ENCODE peak calls at places on chromosomes 16 and 17, in four cellular contexts. One of them, this sample, is unnamed.

GRCh38 chr16:79298476-79299153 is 301.9 kb downstream of the MAF start:
- DNase-seq in endodermal cell: peak
- DNase-seq in epithelial cell of esophagus: no peak
- DNase-seq in choroid plexus epithelial cell: no peak
- DNase-seq in this sample: no peak

GRCh38 chr16:48381201-48381600 is 4.0 kb downstream of the SIAH1 start:
- DNase-seq in endodermal cell: no peak
- DNase-seq in epithelial cell of esophagus: no peak
- DNase-seq in choroid plexus epithelial cell: peak
- DNase-seq in this sample: no peak

GRCh38 chr16:49854227-49855203 is 1.4 kb downstream of the ZNF423 start:
- DNase-seq in endodermal cell: peak
- DNase-seq in epithelial cell of esophagus: no peak
- DNase-seq in choroid plexus epithelial cell: no peak
- DNase-seq in this sample: no peak

GRCh38 chr16:81265658-81266451 is 27.4 kb downstream of the BCO1 start:
- DNase-seq in endodermal cell: no peak
- DNase-seq in epithelial cell of esophagus: no peak
- DNase-seq in choroid plexus epithelial cell: peak
- DNase-seq in this sample: no peak

GRCh38 chr16:30340621-30341020 is 14.5 kb downstream of the CD2BP2 start:
- DNase-seq in endodermal cell: no peak
- DNase-seq in epithelial cell of esophagus: no peak
- DNase-seq in choroid plexus epithelial cell: no peak
- DNase-seq in this sample: no peak

GRCh38 chr16:1094124-1094479 is 1.9 kb downstream of the C1QTNF8 start:
- DNase-seq in endodermal cell: no peak
- DNase-seq in epithelial cell of esophagus: no peak
- DNase-seq in choroid plexus epithelial cell: no peak
- DNase-seq in this sample: no peak

GRCh38 chr16:85463228-85463611 is 149.9 kb upstream of the GSE1 start:
- DNase-seq in endodermal cell: peak
- DNase-seq in epithelial cell of esophagus: no peak
- DNase-seq in choroid plexus epithelial cell: no peak
- DNase-seq in this sample: no peak

GRCh38 chr17:8468109-8468508 is 32.4 kb downstream of the NDEL1 start:
- DNase-seq in endodermal cell: no peak
- DNase-seq in epithelial cell of esophagus: no peak
- DNase-seq in choroid plexus epithelial cell: no peak
- DNase-seq in this sample: no peak

GRCh38 chr17:77264617-77265230 is 124.0 kb downstream of the SEC14L1 start:
- DNase-seq in endodermal cell: peak
- DNase-seq in epithelial cell of esophagus: no peak
- DNase-seq in choroid plexus epithelial cell: no peak
- DNase-seq in this sample: no peak

GRCh38 chr16:74141015-74141414 is 155.6 kb upstream of the PSMD7 start:
- DNase-seq in endodermal cell: no peak
- DNase-seq in epithelial cell of esophagus: no peak
- DNase-seq in choroid plexus epithelial cell: no peak
- DNase-seq in this sample: no peak

GRCh38 chr16:90004577-90004976 is 14.7 kb downstream of the DBNDD1 start:
- DNase-seq in endodermal cell: no peak
- DNase-seq in epithelial cell of esophagus: no peak
- DNase-seq in choroid plexus epithelial cell: no peak
- DNase-seq in this sample: no peak

GRCh38 chr16:20803192-20803560 is 3.1 kb downstream of the ERI2 start:
- DNase-seq in endodermal cell: no peak
- DNase-seq in epithelial cell of esophagus: no peak
- DNase-seq in choroid plexus epithelial cell: no peak
- DNase-seq in this sample: no peak

GRCh38 chr17:74736423-74737298 is at the start of gene RAB37:
- DNase-seq in endodermal cell: peak
- DNase-seq in epithelial cell of esophagus: no peak
- DNase-seq in choroid plexus epithelial cell: no peak
- DNase-seq in this sample: peak
- TF ChIP-seq CTCF in endodermal cell: peak
- TF ChIP-seq CTCF in epithelial cell of esophagus: no peak
- TF ChIP-seq CTCF in choroid plexus epithelial cell: peak
- TF ChIP-seq CTCF in this sample: peak

GRCh38 chr16:67868290-67868689 is 4.6 kb upstream of the EDC4 start:
- DNase-seq in endodermal cell: no peak
- DNase-seq in epithelial cell of esophagus: no peak
- DNase-seq in choroid plexus epithelial cell: no peak
- DNase-seq in this sample: no peak

GRCh38 chr16:67864594-67864993 is 8.3 kb upstream of the EDC4 start:
- DNase-seq in endodermal cell: peak
- DNase-seq in epithelial cell of esophagus: no peak
- DNase-seq in choroid plexus epithelial cell: no peak
- DNase-seq in this sample: no peak

GRCh38 chr16:67861877-67862276 is 11.0 kb upstream of the EDC4 start:
- DNase-seq in endodermal cell: no peak
- DNase-seq in epithelial cell of esophagus: no peak
- DNase-seq in choroid plexus epithelial cell: no peak
- DNase-seq in this sample: no peak

GRCh38 chr16:67862623-67863583 is 9.9 kb upstream of the EDC4 start:
- DNase-seq in endodermal cell: no peak
- DNase-seq in epithelial cell of esophagus: peak
- DNase-seq in choroid plexus epithelial cell: peak
- DNase-seq in this sample: no peak

DNA sequence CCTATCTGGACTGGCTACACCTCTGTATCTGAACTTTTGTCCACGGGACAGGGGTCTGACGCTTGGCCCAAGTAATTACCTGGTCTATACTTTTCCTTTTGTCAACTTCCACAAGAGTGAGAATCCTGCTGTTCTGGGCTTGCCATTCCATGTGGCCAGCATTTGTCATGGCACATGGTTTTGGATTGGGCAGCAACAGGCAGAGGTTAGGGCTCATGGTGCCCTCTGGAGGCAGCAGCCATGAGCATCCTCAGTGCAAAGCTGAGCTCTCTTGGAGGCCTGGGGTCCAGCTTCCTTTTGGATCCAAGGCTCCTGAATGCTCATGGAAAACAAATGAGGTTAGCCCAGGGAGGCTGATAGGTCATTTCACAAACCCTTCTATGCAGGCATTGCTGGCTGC is 7.5 kb upstream of the EDC4 start:
- DNase-seq in endodermal cell: peak
- DNase-seq in epithelial cell of esophagus: peak
- DNase-seq in choroid plexus epithelial cell: peak
- DNase-seq in this sample: no peak
- TF ChIP-seq CTCF in endodermal cell: peak
- TF ChIP-seq CTCF in epithelial cell of esophagus: peak
- TF ChIP-seq CTCF in choroid plexus epithelial cell: peak
- TF ChIP-seq CTCF in this sample: no peak

DNA sequence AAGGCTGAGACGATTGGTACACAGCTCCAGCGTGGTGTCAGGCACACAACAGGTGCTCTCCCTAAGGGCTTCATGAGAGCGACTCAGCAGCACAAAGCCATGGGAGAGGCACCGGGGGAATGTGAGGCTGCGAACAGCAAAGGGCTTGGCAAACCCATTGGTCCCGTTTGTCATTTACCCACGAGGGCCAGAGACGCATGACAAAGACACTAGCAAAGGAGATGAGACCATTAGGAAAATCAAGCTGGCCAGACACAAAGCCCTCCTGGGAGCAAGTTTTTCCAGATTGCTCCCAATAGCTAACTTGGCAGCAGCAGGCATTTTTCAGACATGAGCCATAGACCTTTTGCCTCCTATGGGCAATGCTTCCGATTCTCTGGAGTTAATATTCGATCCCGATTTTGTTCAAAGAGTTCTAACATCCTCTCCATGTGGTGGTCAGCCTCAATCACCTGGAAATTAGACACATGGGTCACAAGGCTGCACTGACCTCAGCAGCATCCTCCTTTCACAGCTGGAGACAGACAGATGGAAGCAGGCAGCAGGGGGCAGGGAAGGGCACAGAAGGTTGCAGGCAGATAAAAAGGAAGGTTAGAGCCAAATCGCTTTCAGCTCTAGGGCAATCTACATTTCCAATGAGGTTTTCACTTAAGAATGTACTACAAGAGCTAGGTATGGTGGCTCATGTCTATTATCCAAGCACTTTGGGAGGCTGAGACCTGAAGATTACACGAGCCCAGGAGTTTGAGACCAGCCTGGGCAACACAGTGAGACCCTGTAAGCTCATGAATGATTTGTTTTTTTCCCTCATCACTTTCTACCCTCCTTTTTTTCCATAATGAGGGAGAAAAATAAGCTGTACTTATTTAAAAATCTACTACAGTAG is 38.1 kb downstream of the TK2 start:
- DNase-seq in endodermal cell: peak
- DNase-seq in epithelial cell of esophagus: peak
- DNase-seq in choroid plexus epithelial cell: peak
- DNase-seq in this sample: no peak
- TF ChIP-seq CTCF in endodermal cell: peak
- TF ChIP-seq CTCF in epithelial cell of esophagus: peak
- TF ChIP-seq CTCF in choroid plexus epithelial cell: peak
- TF ChIP-seq CTCF in this sample: no peak

DNA sequence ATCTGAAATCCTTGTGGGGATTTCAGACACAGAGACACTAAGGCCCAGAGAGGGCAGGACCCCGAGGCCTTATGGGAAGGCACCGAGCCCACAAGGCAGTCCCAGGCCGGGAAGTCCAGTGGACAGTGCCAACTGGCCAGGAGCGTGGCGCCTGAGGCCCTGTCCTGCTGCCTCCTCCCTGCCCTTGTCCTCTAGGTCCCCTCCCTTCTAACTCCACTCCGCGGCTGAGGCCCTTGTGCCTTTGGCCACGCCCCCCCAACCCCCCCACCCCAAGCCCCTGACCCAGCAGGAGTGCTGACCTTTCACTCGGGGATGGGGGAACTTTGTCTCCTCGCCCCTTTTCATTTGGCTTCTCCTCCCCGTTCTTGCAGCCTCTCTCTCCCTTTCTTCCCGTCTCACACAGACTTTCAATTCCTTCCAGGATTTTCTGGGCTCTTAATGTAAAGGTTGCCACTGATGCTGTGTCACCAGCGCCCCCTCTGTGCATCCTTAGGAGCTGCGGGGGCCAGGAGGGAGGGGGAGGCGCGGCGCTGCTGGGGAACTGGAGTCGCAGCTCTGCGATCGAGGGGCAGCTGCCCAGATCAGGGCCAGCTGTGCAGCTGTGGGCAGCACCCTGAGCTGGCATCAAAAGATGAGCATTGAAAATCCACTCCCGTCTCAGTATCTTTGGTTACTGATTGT is 29.1 kb downstream of the CRHR1 start:
- DNase-seq in endodermal cell: peak
- DNase-seq in epithelial cell of esophagus: peak
- DNase-seq in choroid plexus epithelial cell: peak
- DNase-seq in this sample: no peak
- TF ChIP-seq CTCF in endodermal cell: peak
- TF ChIP-seq CTCF in epithelial cell of esophagus: no peak
- TF ChIP-seq CTCF in choroid plexus epithelial cell: peak
- TF ChIP-seq CTCF in this sample: no peak

GRCh38 chr17:41734949-41735313 is 488 bp upstream of the HAP1 start:
- DNase-seq in endodermal cell: no peak
- DNase-seq in epithelial cell of esophagus: no peak
- DNase-seq in choroid plexus epithelial cell: no peak
- DNase-seq in this sample: no peak
- TF ChIP-seq CTCF in endodermal cell: no peak
- TF ChIP-seq CTCF in epithelial cell of esophagus: no peak
- TF ChIP-seq CTCF in choroid plexus epithelial cell: no peak
- TF ChIP-seq CTCF in this sample: no peak

GRCh38 chr17:32610027-32610650 is 123.3 kb downstream of the CDK5R1 start:
- DNase-seq in endodermal cell: peak
- DNase-seq in epithelial cell of esophagus: no peak
- DNase-seq in choroid plexus epithelial cell: no peak
- DNase-seq in this sample: no peak

GRCh38 chr17:32608267-32608666 is 121.5 kb downstream of the CDK5R1 start:
- DNase-seq in endodermal cell: no peak
- DNase-seq in epithelial cell of esophagus: no peak
- DNase-seq in choroid plexus epithelial cell: no peak
- DNase-seq in this sample: no peak

GRCh38 chr17:32604966-32605365 is 118.2 kb downstream of the CDK5R1 start:
- DNase-seq in endodermal cell: no peak
- DNase-seq in epithelial cell of esophagus: no peak
- DNase-seq in choroid plexus epithelial cell: no peak
- DNase-seq in this sample: no peak

GRCh38 chr17:32610943-32611342 is 124.2 kb downstream of the CDK5R1 start:
- DNase-seq in endodermal cell: no peak
- DNase-seq in epithelial cell of esophagus: no peak
- DNase-seq in choroid plexus epithelial cell: no peak
- DNase-seq in this sample: no peak

GRCh38 chr17:32609085-32609484 is 122.3 kb downstream of the CDK5R1 start:
- DNase-seq in endodermal cell: no peak
- DNase-seq in epithelial cell of esophagus: peak
- DNase-seq in choroid plexus epithelial cell: peak
- DNase-seq in this sample: peak
- TF ChIP-seq CTCF in endodermal cell: peak
- TF ChIP-seq CTCF in epithelial cell of esophagus: peak
- TF ChIP-seq CTCF in choroid plexus epithelial cell: peak
- TF ChIP-seq CTCF in this sample: peak

GRCh38 chr17:65918450-65918849 is 273.5 kb downstream of the CEP112 start:
- DNase-seq in endodermal cell: no peak
- DNase-seq in epithelial cell of esophagus: no peak
- DNase-seq in choroid plexus epithelial cell: no peak
- DNase-seq in this sample: no peak

GRCh38 chr17:65916425-65916824 is 275.5 kb downstream of the CEP112 start:
- DNase-seq in endodermal cell: no peak
- DNase-seq in epithelial cell of esophagus: no peak
- DNase-seq in choroid plexus epithelial cell: no peak
- DNase-seq in this sample: no peak

GRCh38 chr17:65917560-65917959 is 274.4 kb downstream of the CEP112 start:
- DNase-seq in endodermal cell: no peak
- DNase-seq in epithelial cell of esophagus: no peak
- DNase-seq in choroid plexus epithelial cell: no peak
- DNase-seq in this sample: no peak

GRCh38 chr17:65920996-65921395 is 270.9 kb downstream of the CEP112 start:
- DNase-seq in endodermal cell: no peak
- DNase-seq in epithelial cell of esophagus: no peak
- DNase-seq in choroid plexus epithelial cell: no peak
- DNase-seq in this sample: no peak

DNA sequence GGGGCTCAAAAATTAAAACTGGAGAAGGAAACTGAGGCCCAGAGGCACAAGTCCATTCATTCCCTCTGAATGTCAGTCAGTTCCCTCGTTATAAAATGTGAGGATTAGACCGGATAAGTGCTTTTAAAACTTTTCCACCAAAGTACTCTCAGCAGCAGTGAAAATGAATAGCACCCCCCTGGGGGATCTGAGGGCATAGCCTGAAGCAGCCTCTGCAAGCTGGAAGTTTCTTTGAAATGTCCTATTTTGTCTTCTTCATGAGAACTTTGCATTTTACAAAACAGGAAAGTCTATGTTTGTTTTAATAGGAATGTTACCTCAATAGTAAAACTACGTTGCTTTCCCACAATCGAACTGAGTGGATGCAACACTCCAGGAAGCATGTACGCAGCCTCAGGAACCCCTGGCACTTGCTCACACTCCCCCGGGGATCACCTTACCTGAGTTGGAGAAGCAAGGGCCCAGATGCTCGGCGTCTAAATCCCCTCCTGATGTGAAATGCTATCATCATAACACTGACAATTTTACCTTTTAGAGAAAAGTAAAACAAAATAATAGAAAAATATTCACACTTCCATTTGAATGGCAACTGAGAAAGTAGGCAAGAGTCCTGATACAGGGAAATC is 272.9 kb downstream of the CEP112 start:
- DNase-seq in endodermal cell: no peak
- DNase-seq in epithelial cell of esophagus: no peak
- DNase-seq in choroid plexus epithelial cell: peak
- DNase-seq in this sample: no peak
- TF ChIP-seq CTCF in endodermal cell: peak
- TF ChIP-seq CTCF in epithelial cell of esophagus: no peak
- TF ChIP-seq CTCF in choroid plexus epithelial cell: peak
- TF ChIP-seq CTCF in this sample: no peak